ENCODE peak calls at places on chromosomes 5 and 9, in five cellular contexts. V is IMR-90, S is right cardiac atrium, W is endothelial cell of umbilical vein, G is transverse colon. A is an unnamed sample. For H3K9me3, the result is how much of the 10 kb centered on the place peaks cover.

GRCh38 chr5:170252710-170253350 is 20.0 kb downstream of the C5orf58 start:
- DNase-seq in V (no peak), S (no peak), W (no peak), G (no peak), A (no peak)

GRCh38 chr5:110134963-110135935 is 445.5 kb downstream of the MAN2A1 start:
- DNase-seq in V (no peak), S (no peak), W (no peak), G (no peak), A (no peak)

GRCh38 chr9:108290839-108291585 is 564.8 kb downstream of the ACTL7B start:
- DNase-seq in V (no peak), S (no peak), W (no peak), G (no peak), A (no peak)

GRCh38 chr5:119220576-119221197 is 135.1 kb upstream of the TNFAIP8 start:
- DNase-seq in V (peak), S (no peak), W (no peak), G (no peak), A (no peak)

GRCh38 chr9:132896906-132897305 is 18.2 kb downstream of the SPACA9 start:
- DNase-seq in V (peak), S (no peak), W (no peak), G (no peak), A (no peak)

GRCh38 chr9:108919517-108919916 is 14.4 kb downstream of the ELP1 start:
- DNase-seq in V (no peak), S (no peak), W (no peak), G (no peak), A (no peak)

GRCh38 chr5:145975361-145976066 is 39.1 kb downstream of the SH3RF2 start:
- DNase-seq in V (peak), S (no peak), W (peak), G (no peak), A (no peak)

GRCh38 chr9:119986205-119986604 is 593.8 kb downstream of the CDK5RAP2 start:
- DNase-seq in V (no peak), S (no peak), W (no peak), G (no peak), A (no peak)

GRCh38 chr9:116566677-116567488 is 120.2 kb upstream of the TRIM32 start:
- DNase-seq in V (peak), S (peak), W (no peak), G (no peak), A (no peak)

GRCh38 chr9:74598874-74599273 is 101.7 kb downstream of the RORB start:
- DNase-seq in V (no peak), S (no peak), W (no peak), G (no peak), A (no peak)

GRCh38 chr5:164487939-164488338 is 982.5 kb downstream of the MAT2B start:
- DNase-seq in V (peak), S (no peak), W (no peak), G (no peak), A (no peak)

GRCh38 chr5:154415114-154415513 is 30.7 kb upstream of the SAP30L start:
- DNase-seq in V (no peak), S (no peak), W (no peak), G (no peak), A (no peak)

GRCh38 chr9:81035171-81035570 is 654.2 kb downstream of the TLE1 start:
- DNase-seq in V (peak), S (no peak), W (no peak), G (no peak), A (no peak)

GRCh38 chr9:129885018-129885669 is 49.9 kb downstream of the USP20 start:
- DNase-seq in V (no peak), S (peak), W (peak), G (peak), A (no peak)

GRCh38 chr5:39215857-39216256 is 3.5 kb downstream of the FYB1 start:
- DNase-seq in V (no peak), S (no peak), W (no peak), G (no peak), A (no peak)

GRCh38 chr5:145811834-145812625 is 23.1 kb downstream of the PRELID2 start:
- DNase-seq in V (peak), S (no peak), W (peak), G (no peak), A (peak)

GRCh38 chr9:38315085-38315595 is 77.4 kb upstream of the ALDH1B1 start:
- DNase-seq in V (no peak), S (no peak), W (no peak), G (no peak), A (no peak)

GRCh38 chr5:37043693-37044092 is 167.1 kb downstream of the NIPBL start:
- DNase-seq in V (no peak), S (no peak), W (no peak), G (no peak), A (no peak)

GRCh38 chr5:51024263-51024662 is 357.8 kb downstream of the PARP8 start:
- DNase-seq in V (no peak), S (no peak), W (no peak), G (no peak), A (no peak)

GRCh38 chr5:39108987-39109386 is 34.8 kb upstream of the RICTOR start:
- DNase-seq in V (no peak), S (no peak), W (no peak), G (no peak), A (no peak)

GRCh38 chr9:125161284-125161918 is 18.1 kb upstream of the SCAI start:
- DNase-seq in V (no peak), S (no peak), W (no peak), G (no peak), A (no peak)

GRCh38 chr5:114361724-114362196 is at the start of gene KCNN2:
- DNase-seq in V (peak), S (peak), W (peak), G (peak), A (peak)

GRCh38 chr5:146662229-146662628 is 146.2 kb upstream of the GPR151 start:
- DNase-seq in V (no peak), S (no peak), W (peak), G (no peak), A (no peak)

GRCh38 chr9:75128535-75128934 is 40.2 kb downstream of the OSTF1 start:
- DNase-seq in V (no peak), S (no peak), W (no peak), G (no peak), A (no peak)

GRCh38 chr5:131460867-131461572 is 174.0 kb downstream of the RAPGEF6 start:
- DNase-seq in V (peak), S (no peak), W (peak), G (no peak), A (no peak)

GRCh38 chr9:93491593-93492232 is 38.3 kb upstream of the FAM120AOS start:
- DNase-seq in V (no peak), S (no peak), W (no peak), G (no peak), A (no peak)

GRCh38 chr9:113223963-113224362 is 2.6 kb downstream of the SLC31A1 start:
- DNase-seq in V (peak), S (no peak), W (no peak), G (no peak), A (no peak)

GRCh38 chr5:134462761-134463160 is 51.1 kb upstream of the CDKN2AIPNL start:
- DNase-seq in V (no peak), S (peak), W (no peak), G (no peak), A (no peak)

GRCh38 chr5:135891280-135891679 is 4.4 kb downstream of the IL9 start:
- DNase-seq in V (peak), S (no peak), W (no peak), G (no peak), A (no peak)

GRCh38 chr5:65076251-65076869 is 307.6 kb downstream of the CWC27 start:
- DNase-seq in V (peak), S (no peak), W (peak), G (peak), A (peak)

GRCh38 chr5:149605354-149605997 is 24.2 kb downstream of the ARHGEF37 start:
- DNase-seq in V (no peak), S (no peak), W (no peak), G (no peak), A (no peak)

GRCh38 chr9:100561256-100561655 is 16.6 kb upstream of the CAVIN4 start:
- DNase-seq in V (peak), S (no peak), W (no peak), G (no peak), A (no peak)

DNA sequence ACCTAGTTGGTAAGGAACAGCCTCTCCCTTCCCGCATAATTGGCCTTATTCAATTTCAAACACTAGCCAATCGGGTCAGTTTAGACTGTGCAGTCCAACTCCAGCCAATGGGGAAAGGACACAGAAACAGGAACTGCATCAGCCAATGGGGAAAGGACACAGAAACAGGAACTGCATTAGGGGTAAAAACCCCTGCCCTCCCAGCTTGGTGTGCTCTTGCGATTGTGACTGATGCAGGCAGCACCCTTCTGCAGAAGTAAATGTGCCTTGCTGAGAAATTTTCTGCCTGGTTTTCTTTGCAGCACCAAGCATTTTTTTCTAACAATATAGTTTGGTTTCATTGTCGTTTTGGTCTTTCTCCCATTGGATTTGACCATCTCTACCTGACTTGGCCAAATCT is 8.6 kb upstream of the GLT6D1 start:
- DNase-seq in V (no peak), S (no peak), W (no peak), G (no peak), A (no peak)
- H3K9me3 ChIP-seq in V (under half), S (under half), W (under half), G (under half), A (under half)

DNA sequence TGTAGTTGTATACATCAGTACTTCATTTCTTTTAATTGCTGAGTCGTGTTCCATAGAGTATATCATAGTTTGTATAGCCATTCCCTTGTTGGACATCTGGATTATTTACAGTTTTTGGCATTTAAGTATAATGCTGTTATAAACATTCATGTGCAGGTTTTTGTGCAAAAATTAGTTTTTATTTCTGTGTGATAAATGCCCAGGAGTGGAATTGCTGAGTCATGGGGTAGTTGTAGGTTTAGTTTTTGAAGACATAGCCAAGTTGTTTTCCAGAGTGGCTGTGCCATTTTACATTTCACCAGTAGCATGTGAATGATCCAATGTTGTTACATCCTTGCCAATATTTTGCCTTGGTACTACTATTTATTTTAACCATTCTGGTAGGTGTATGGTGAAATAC is 12.5 kb downstream of the ZNF354B start:
- DNase-seq in V (no peak), S (no peak), W (no peak), G (no peak), A (no peak)
- H3K9me3 ChIP-seq in V (under half), S (under half), W (under half), G (under half), A (under half)

DNA sequence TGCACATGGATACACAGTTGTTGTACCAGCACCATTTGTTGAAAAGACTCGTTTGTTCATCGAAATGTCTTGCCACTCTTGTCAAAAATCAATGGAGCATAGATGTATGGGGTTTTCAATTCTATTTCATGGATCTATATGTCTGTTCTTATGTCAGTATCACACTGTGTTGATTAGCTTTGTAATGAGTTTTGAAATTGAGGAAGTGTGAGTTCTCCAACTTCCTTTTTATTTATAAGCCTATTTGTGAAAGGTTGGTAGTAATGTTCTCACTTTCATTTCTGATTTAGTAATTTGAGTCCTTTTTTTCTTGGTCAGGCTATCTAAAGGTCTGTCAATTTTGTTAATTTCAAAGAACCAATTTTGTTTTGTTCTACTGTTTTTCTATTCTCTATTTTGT is 26.1 kb downstream of the ZNF510 start:
- DNase-seq in V (no peak), S (no peak), W (no peak), G (no peak), A (no peak)
- H3K9me3 ChIP-seq in V (under half), S (under half), W (under half), G (half or more), A (under half)

DNA sequence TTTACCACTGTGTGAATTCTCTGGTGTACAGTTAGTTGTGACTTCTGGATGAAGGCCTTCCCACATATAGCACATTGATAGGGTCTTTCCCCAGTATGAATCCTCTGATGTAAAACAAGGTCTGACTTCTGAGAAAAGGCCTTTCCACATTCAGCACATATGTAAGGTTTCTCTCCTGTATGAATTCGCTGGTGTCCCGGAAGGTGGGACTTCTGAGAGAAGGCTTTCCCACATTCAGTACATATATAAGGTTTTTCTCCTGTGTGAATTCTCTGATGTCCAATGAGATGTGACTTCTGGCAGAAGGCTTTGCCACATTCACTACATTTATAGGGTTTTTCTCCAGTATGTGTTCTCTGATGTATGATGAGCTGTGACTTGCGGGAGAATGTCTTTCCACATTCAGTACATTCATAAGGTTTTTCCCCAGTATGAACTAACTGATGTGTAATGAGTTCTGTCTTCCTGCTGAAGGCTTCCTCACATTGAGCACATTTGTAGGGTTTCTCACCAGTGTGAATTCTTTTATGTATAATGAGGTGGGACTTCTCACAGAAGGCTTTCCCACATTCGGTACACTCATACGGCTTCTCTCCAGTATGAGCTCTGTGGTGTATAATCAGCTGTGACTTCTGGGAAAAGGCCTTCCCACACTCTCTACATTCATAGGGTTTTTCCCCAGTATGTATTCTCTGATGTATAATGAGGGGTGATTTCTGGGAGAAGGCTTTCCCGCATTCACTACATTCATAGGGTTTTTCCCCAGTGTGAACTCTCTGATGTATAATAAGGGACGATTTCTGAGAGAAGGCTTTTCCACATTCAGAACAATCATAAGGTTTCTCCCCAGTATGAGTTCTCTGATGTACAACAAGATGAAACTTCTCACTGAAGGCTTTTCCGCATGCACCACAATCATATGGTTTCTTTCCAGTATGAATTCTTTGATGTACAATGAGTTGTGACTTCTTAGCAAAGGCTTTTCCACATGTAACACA is 9.1 kb downstream of the ZNF300 start:
- DNase-seq in V (no peak), S (no peak), W (no peak), G (no peak), A (no peak)
- H3K9me3 ChIP-seq in V (half or more), S (under half), W (under half), G (half or more), A (half or more)

GRCh38 chr5:141328231-141328630 is 2.1 kb upstream of the PCDHGA1 start:
- DNase-seq in V (no peak), S (no peak), W (no peak), G (no peak), A (no peak)
- H3K9me3 ChIP-seq in V (under half), S (under half), W (under half), G (under half), A (under half)

A was measured in right atrium auricular region.